ENCODE peak calls at places on chromosomes 16 and 17, in ten cellular contexts. U, P, B, D, X, M, S, Q, I and R are unnamed samples.

GRCh38 chr16:89038221-89038721 is 55.4 kb upstream of the ACSF3 start:
- DNase-seq in U (no peak), P (no peak), B (no peak), D (no peak), X (no peak), M (no peak), S (no peak), Q (no peak), I (no peak), R (no peak)

GRCh38 chr17:75404739-75405364 is 626 bp downstream of the GRB2 start:
- DNase-seq in U (peak), P (peak), B (peak), D (no peak), X (peak), M (peak), S (peak), Q (peak), I (peak), R (peak)

GRCh38 chr17:45785373-45786193 is 1.5 kb downstream of the CRHR1 start:
- DNase-seq in U (no peak), P (no peak), B (no peak), D (no peak), X (no peak), M (no peak), S (no peak), Q (no peak), I (no peak), R (no peak)

GRCh38 chr17:32429598-32429997 is 14.7 kb upstream of the PSMD11 start:
- DNase-seq in U (no peak), P (no peak), B (no peak), D (no peak), X (no peak), M (no peak), S (no peak), Q (no peak), I (no peak), R (no peak)

GRCh38 chr17:30576326-30576861 is 99.2 kb downstream of the GOSR1 start:
- DNase-seq in U (no peak), P (no peak), B (no peak), D (no peak), X (no peak), M (no peak), S (no peak), Q (no peak), I (no peak), R (no peak)

GRCh38 chr16:88883946-88884345 is 17.5 kb upstream of the PABPN1L start:
- DNase-seq in U (no peak), P (no peak), B (no peak), D (no peak), X (no peak), M (no peak), S (no peak), Q (no peak), I (peak), R (no peak)

GRCh38 chr17:48727415-48728175 is 955 bp downstream of the HOXB13 start:
- DNase-seq in U (no peak), P (no peak), B (no peak), D (no peak), X (no peak), M (no peak), S (no peak), Q (no peak), I (no peak), R (no peak)

GRCh38 chr16:55759983-55760664 is 72.8 kb downstream of the CES1 start:
- DNase-seq in U (peak), P (no peak), B (peak), D (no peak), X (no peak), M (no peak), S (no peak), Q (no peak), I (no peak), R (no peak)

GRCh38 chr17:45813051-45813731 is 29.1 kb downstream of the CRHR1 start:
- DNase-seq in U (peak), P (no peak), B (no peak), D (no peak), X (no peak), M (no peak), S (no peak), Q (no peak), I (no peak), R (no peak)

GRCh38 chr17:11954961-11955360 is 42.3 kb downstream of the ZNF18 start:
- DNase-seq in U (no peak), P (no peak), B (no peak), D (no peak), X (no peak), M (no peak), S (no peak), Q (no peak), I (no peak), R (peak)

GRCh38 chr17:30520882-30521281 is 43.7 kb downstream of the GOSR1 start:
- DNase-seq in U (no peak), P (no peak), B (no peak), D (no peak), X (no peak), M (no peak), S (no peak), Q (no peak), I (no peak), R (no peak)

GRCh38 chr17:13266596-13266995 is 248.8 kb upstream of the ELAC2 start:
- DNase-seq in U (no peak), P (peak), B (no peak), D (no peak), X (no peak), M (no peak), S (peak), Q (no peak), I (no peak), R (no peak)

GRCh38 chr17:19376799-19377198 is 1.5 kb upstream of the MAPK7 start:
- DNase-seq in U (no peak), P (no peak), B (no peak), D (no peak), X (no peak), M (no peak), S (no peak), Q (no peak), I (no peak), R (peak)

GRCh38 chr17:34913001-34913400 is 48.3 kb downstream of the CCT6B start:
- DNase-seq in U (no peak), P (no peak), B (peak), D (no peak), X (no peak), M (no peak), S (no peak), Q (no peak), I (no peak), R (no peak)

GRCh38 chr17:8966926-8967325 is 1.4 kb upstream of the PIK3R5 start:
- DNase-seq in U (no peak), P (no peak), B (no peak), D (no peak), X (peak), M (no peak), S (no peak), Q (no peak), I (no peak), R (no peak)

GRCh38 chr17:57995076-57995956 is 7.3 kb upstream of the VEZF1 start:
- DNase-seq in U (peak), P (peak), B (peak), D (peak), X (peak), M (peak), S (peak), Q (peak), I (peak), R (peak)
- TF ChIP-seq CTCF in U (peak), P (peak), B (peak), D (peak), X (peak), M (peak), S (peak), Q (peak), I (peak), R (peak)

DNA sequence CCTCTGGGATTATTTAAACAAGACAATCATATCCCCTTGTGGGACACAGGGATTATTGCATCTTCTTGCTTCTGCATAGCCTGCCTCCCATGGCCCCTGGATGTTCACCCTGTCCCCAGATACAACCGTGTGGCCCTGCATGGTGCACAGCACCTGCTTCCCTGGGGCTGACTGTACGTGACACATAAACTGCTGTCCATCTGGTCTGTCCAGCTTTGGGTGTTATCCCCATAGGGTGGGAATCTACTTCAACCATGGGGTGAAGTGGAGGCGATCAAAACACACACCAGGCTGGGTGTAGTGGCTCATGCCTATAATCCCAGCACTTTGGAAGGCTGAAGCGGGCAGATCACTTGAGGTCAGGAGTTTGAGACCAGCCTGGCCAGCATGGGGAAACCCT is 138.8 kb downstream of the XYLT1 start:
- DNase-seq in U (no peak), P (no peak), B (no peak), D (no peak), X (no peak), M (no peak), S (no peak), Q (no peak), I (no peak), R (no peak)
- TF ChIP-seq CTCF in U (no peak), P (no peak), B (no peak), D (no peak), X (no peak), M (no peak), S (no peak), Q (no peak), I (no peak), R (no peak)

DNA sequence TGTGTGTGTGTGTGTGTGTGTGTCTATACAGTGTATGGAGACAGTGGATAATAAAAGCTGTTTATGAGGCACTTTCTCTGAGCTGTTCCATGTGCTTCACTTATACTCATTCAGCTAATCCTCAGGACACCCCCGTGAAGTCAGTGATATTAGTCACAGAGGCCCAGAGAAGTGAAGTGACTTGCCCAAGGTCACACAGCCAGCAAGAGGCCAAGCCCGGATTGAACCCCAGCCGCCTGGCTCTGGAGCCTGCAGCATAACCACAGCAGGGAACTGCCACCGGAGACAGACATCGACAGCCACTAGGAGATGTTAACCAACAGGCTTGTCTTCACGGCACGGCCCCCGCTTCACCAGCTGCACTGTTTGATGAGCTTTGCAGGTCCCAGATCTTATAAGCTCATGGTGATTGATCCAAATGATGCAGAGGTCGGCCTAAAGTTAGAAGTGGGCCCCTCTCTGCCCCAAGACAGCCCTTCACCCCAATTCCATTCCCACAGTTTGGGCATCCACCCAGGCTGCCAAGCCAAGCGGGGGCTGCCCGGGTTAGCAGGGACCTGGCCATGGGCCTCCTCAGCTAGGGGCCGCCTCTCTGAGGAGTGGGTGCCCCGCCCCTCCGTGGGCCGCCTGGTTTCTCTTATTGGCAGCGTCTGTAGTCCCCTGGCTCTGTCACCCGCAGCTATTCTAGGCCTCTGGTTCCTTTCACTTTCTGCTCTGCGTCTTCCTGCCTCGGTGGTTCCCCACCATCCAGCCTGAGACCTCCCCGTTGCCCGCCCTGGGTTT is 30.9 kb downstream of the SOCS1 start:
- DNase-seq in U (no peak), P (peak), B (no peak), D (no peak), X (peak), M (no peak), S (no peak), Q (no peak), I (peak), R (no peak)
- TF ChIP-seq CTCF in U (no peak), P (no peak), B (no peak), D (no peak), X (no peak), M (no peak), S (no peak), Q (no peak), I (no peak), R (no peak)

GRCh38 chr17:37088913-37089312 is 140.2 kb downstream of the AATF start:
- DNase-seq in U (no peak), P (no peak), B (no peak), D (no peak), X (no peak), M (no peak), S (no peak), Q (no peak), I (no peak), R (no peak)
- TF ChIP-seq CTCF in U (no peak), P (no peak), B (no peak), D (no peak), X (no peak), M (no peak), S (no peak), Q (no peak), I (no peak), R (no peak)

GRCh38 chr17:43085489-43085888 is 39.7 kb downstream of the BRCA1 start:
- DNase-seq in U (peak), P (peak), B (no peak), D (no peak), X (no peak), M (no peak), S (peak), Q (peak), I (no peak), R (no peak)
- TF ChIP-seq CTCF in U (no peak), P (peak), B (no peak), D (peak), X (no peak), M (no peak), S (no peak), Q (peak), I (no peak), R (no peak)

GRCh38 chr17:41678907-41679739 is 9.6 kb upstream of the EIF1 start:
- DNase-seq in U (no peak), P (peak), B (peak), D (no peak), X (peak), M (no peak), S (peak), Q (peak), I (peak), R (peak)
- TF ChIP-seq CTCF in U (no peak), P (no peak), B (peak), D (no peak), X (no peak), M (no peak), S (no peak), Q (peak), I (no peak), R (no peak)

GRCh38 chr17:3636908-3637373 is 381 bp downstream of the CTNS start:
- DNase-seq in U (peak), P (no peak), B (no peak), D (no peak), X (no peak), M (no peak), S (no peak), Q (no peak), I (no peak), R (no peak)

GRCh38 chr17:3639981-3640596 is 3.5 kb downstream of the CTNS start:
- DNase-seq in U (peak), P (peak), B (no peak), D (no peak), X (peak), M (no peak), S (peak), Q (peak), I (peak), R (no peak)

GRCh38 chr17:3641014-3641413 is 4.5 kb downstream of the CTNS start:
- DNase-seq in U (peak), P (no peak), B (no peak), D (no peak), X (no peak), M (no peak), S (no peak), Q (no peak), I (peak), R (no peak)

GRCh38 chr17:3636154-3636907 is at the start of the genes CTNS and SHPK:
- DNase-seq in U (peak), P (peak), B (peak), D (peak), X (peak), M (peak), S (peak), Q (peak), I (peak), R (peak)

GRCh38 chr17:3635474-3636153 is 436 bp downstream of the SHPK start:
- DNase-seq in U (no peak), P (no peak), B (no peak), D (no peak), X (peak), M (peak), S (no peak), Q (no peak), I (no peak), R (no peak)
- TF ChIP-seq CTCF in U (no peak), P (no peak), B (no peak), D (no peak), X (no peak), M (no peak), S (no peak), Q (no peak), I (no peak), R (no peak)

DNA sequence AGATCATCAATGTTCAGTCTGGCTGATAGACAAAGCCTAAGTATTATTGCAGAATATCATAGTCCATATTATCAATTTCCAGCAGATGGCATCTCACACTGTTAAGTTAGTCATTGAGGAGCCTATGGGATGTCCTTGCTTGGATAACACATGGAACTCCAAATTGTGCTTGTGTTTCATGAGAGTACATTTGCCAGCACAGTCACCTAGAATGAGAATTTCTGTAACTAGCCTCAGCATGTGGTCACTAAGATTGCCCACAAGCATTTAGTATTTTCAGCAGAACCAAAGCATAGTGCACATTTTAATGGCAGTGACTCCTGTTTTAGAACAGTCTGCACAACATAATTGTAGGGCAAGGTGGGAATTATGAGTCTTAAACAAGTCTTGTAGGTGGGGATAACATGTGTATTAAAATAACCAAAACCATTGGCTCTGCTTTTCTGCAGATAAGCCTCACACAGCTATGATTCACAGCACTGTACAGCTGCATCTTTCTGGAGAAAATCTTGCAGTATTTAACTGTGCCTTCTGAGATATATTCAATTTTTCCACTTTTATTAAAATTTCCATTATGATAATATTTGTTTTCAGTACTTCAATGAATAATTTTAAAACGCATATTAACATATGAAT is 882.8 kb upstream of the SOX9 start:
- DNase-seq in U (no peak), P (peak), B (no peak), D (no peak), X (no peak), M (peak), S (no peak), Q (peak), I (no peak), R (peak)
- TF ChIP-seq CTCF in U (peak), P (peak), B (no peak), D (peak), X (no peak), M (peak), S (peak), Q (peak), I (no peak), R (peak)

DNA sequence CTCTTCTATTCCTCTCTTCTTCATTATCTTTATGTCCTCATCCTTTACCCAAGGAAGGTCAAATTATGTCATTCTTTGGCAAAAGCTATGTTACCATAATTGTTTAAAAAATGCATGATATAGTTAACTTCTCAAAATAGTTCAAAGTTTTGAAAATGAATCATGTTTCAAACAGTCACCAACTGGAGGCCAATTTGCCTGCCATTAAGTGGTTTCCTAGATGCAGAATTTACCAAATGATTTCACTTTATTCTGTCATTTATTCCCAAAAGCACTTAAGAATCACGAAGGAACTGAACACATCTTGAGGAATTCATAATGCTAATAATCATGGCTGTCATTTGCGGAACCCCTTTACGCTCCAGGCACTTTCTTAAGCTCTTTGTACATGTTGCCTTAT is 190.9 kb upstream of the CDH11 start:
- DNase-seq in U (no peak), P (peak), B (no peak), D (no peak), X (no peak), M (no peak), S (peak), Q (peak), I (no peak), R (no peak)
- TF ChIP-seq CTCF in U (no peak), P (no peak), B (no peak), D (no peak), X (no peak), M (no peak), S (no peak), Q (no peak), I (no peak), R (no peak)

GRCh38 chr17:76557368-76558209 is 17.7 kb downstream of the PRCD start:
- DNase-seq in U (peak), P (peak), B (peak), D (peak), X (peak), M (peak), S (peak), Q (peak), I (peak), R (peak)
- TF ChIP-seq CTCF in U (peak), P (peak), B (no peak), D (peak), X (peak), M (peak), S (peak), Q (peak), I (peak), R (peak)